ENCODE peak calls at places on chromosomes 12 and 14, in nine cellular contexts. One of them, this sample, is unnamed. For H3K4me1, the result is how much of the 10 kb centered on the place peaks cover.

GRCh38 chr14:105525861-105526780 is at the start of gene TMEM121:
- DNase-seq in ovary: no peak
- DNase-seq in lung: no peak
- DNase-seq in OCI-LY7: no peak
- DNase-seq in tibial artery: peak
- DNase-seq in psoas muscle: peak
- DNase-seq in pancreas: peak
- DNase-seq in cardiac muscle cell: peak
- DNase-seq in right lobe of liver: no peak
- DNase-seq in this sample: no peak

GRCh38 chr12:105278043-105278697 is 42.2 kb upstream of the APPL2 start:
- DNase-seq in tibial artery: no peak
- DNase-seq in lung: no peak
- DNase-seq in right lobe of liver: no peak
- DNase-seq in ovary: no peak
- DNase-seq in pancreas: no peak
- DNase-seq in cardiac muscle cell: no peak
- DNase-seq in OCI-LY7: peak
- DNase-seq in psoas muscle: no peak
- DNase-seq in this sample: no peak

GRCh38 chr12:24233519-24234246 is 284.2 kb upstream of the SOX5 start:
- DNase-seq in tibial artery: no peak
- DNase-seq in lung: no peak
- DNase-seq in ovary: no peak
- DNase-seq in psoas muscle: no peak
- DNase-seq in cardiac muscle cell: no peak
- DNase-seq in right lobe of liver: no peak
- DNase-seq in OCI-LY7: no peak
- DNase-seq in pancreas: no peak
- DNase-seq in this sample: no peak

GRCh38 chr14:36208690-36209278 is 32.3 kb upstream of the PTCSC3 start:
- DNase-seq in OCI-LY7: no peak
- DNase-seq in ovary: no peak
- DNase-seq in cardiac muscle cell: no peak
- DNase-seq in pancreas: no peak
- DNase-seq in lung: no peak
- DNase-seq in right lobe of liver: no peak
- DNase-seq in tibial artery: no peak
- DNase-seq in psoas muscle: no peak
- DNase-seq in this sample: no peak

GRCh38 chr14:55111122-55111705 is 17.8 kb upstream of the LGALS3 start:
- DNase-seq in ovary: no peak
- DNase-seq in right lobe of liver: no peak
- DNase-seq in cardiac muscle cell: no peak
- DNase-seq in pancreas: no peak
- DNase-seq in OCI-LY7: no peak
- DNase-seq in psoas muscle: no peak
- DNase-seq in lung: no peak
- DNase-seq in tibial artery: no peak
- DNase-seq in this sample: no peak

GRCh38 chr12:133174901-133175300 is 6.4 kb upstream of the ZNF268 start:
- DNase-seq in cardiac muscle cell: no peak
- DNase-seq in pancreas: no peak
- DNase-seq in tibial artery: no peak
- DNase-seq in ovary: no peak
- DNase-seq in psoas muscle: no peak
- DNase-seq in right lobe of liver: no peak
- DNase-seq in lung: no peak
- DNase-seq in OCI-LY7: no peak
- DNase-seq in this sample: no peak

GRCh38 chr12:101051151-101051550 is 158.9 kb downstream of the SLC5A8 start:
- DNase-seq in pancreas: no peak
- DNase-seq in OCI-LY7: no peak
- DNase-seq in tibial artery: no peak
- DNase-seq in lung: no peak
- DNase-seq in cardiac muscle cell: no peak
- DNase-seq in ovary: no peak
- DNase-seq in psoas muscle: no peak
- DNase-seq in right lobe of liver: no peak
- DNase-seq in this sample: no peak

GRCh38 chr14:27389402-27389801 is 791.6 kb upstream of the NOVA1 start:
- DNase-seq in OCI-LY7: no peak
- DNase-seq in pancreas: no peak
- DNase-seq in right lobe of liver: no peak
- DNase-seq in ovary: no peak
- DNase-seq in cardiac muscle cell: no peak
- DNase-seq in tibial artery: no peak
- DNase-seq in psoas muscle: no peak
- DNase-seq in lung: no peak
- DNase-seq in this sample: no peak

GRCh38 chr12:7130791-7131501 is 775 bp downstream of the CLSTN3 start:
- DNase-seq in psoas muscle: no peak
- DNase-seq in lung: peak
- DNase-seq in OCI-LY7: peak
- DNase-seq in tibial artery: no peak
- DNase-seq in right lobe of liver: peak
- DNase-seq in pancreas: peak
- DNase-seq in cardiac muscle cell: peak
- DNase-seq in ovary: peak
- DNase-seq in this sample: no peak

GRCh38 chr14:53840444-53840843 is 116.2 kb downstream of the BMP4 start:
- DNase-seq in cardiac muscle cell: no peak
- DNase-seq in psoas muscle: no peak
- DNase-seq in pancreas: no peak
- DNase-seq in ovary: no peak
- DNase-seq in tibial artery: no peak
- DNase-seq in OCI-LY7: no peak
- DNase-seq in right lobe of liver: no peak
- DNase-seq in lung: no peak
- DNase-seq in this sample: no peak

GRCh38 chr12:67339530-67339929 is 70.4 kb downstream of the CAND1 start:
- DNase-seq in cardiac muscle cell: no peak
- DNase-seq in OCI-LY7: no peak
- DNase-seq in right lobe of liver: no peak
- DNase-seq in pancreas: no peak
- DNase-seq in ovary: no peak
- DNase-seq in psoas muscle: no peak
- DNase-seq in tibial artery: no peak
- DNase-seq in lung: no peak
- DNase-seq in this sample: no peak

GRCh38 chr14:89378119-89378518 is 38.9 kb downstream of the FOXN3 start:
- DNase-seq in OCI-LY7: no peak
- DNase-seq in cardiac muscle cell: no peak
- DNase-seq in right lobe of liver: no peak
- DNase-seq in ovary: no peak
- DNase-seq in tibial artery: no peak
- DNase-seq in lung: no peak
- DNase-seq in pancreas: no peak
- DNase-seq in psoas muscle: no peak
- DNase-seq in this sample: no peak

GRCh38 chr12:65673732-65674131 is 150.6 kb upstream of the HMGA2 start:
- DNase-seq in ovary: no peak
- DNase-seq in OCI-LY7: no peak
- DNase-seq in pancreas: no peak
- DNase-seq in right lobe of liver: no peak
- DNase-seq in lung: no peak
- DNase-seq in cardiac muscle cell: no peak
- DNase-seq in tibial artery: no peak
- DNase-seq in psoas muscle: no peak
- DNase-seq in this sample: no peak

GRCh38 chr12:92434607-92435025 is 268.2 kb upstream of the PLEKHG7 start:
- DNase-seq in tibial artery: no peak
- DNase-seq in lung: no peak
- DNase-seq in ovary: no peak
- DNase-seq in psoas muscle: no peak
- DNase-seq in OCI-LY7: peak
- DNase-seq in right lobe of liver: no peak
- DNase-seq in pancreas: no peak
- DNase-seq in cardiac muscle cell: no peak
- DNase-seq in this sample: no peak

GRCh38 chr12:31672521-31672920 is 13.0 kb downstream of the ETFBKMT start:
- DNase-seq in ovary: no peak
- DNase-seq in OCI-LY7: no peak
- DNase-seq in cardiac muscle cell: no peak
- DNase-seq in psoas muscle: no peak
- DNase-seq in pancreas: no peak
- DNase-seq in tibial artery: no peak
- DNase-seq in lung: no peak
- DNase-seq in right lobe of liver: no peak
- DNase-seq in this sample: no peak

GRCh38 chr14:41606249-41607118 is at the start of gene LRFN5:
- DNase-seq in cardiac muscle cell: peak
- DNase-seq in psoas muscle: peak
- DNase-seq in pancreas: peak
- DNase-seq in right lobe of liver: no peak
- DNase-seq in tibial artery: no peak
- DNase-seq in ovary: peak
- DNase-seq in lung: peak
- DNase-seq in OCI-LY7: no peak
- DNase-seq in this sample: no peak

GRCh38 chr12:1319215-1319614 is 275.2 kb downstream of the FBXL14 start:
- DNase-seq in lung: no peak
- DNase-seq in pancreas: no peak
- DNase-seq in psoas muscle: no peak
- DNase-seq in right lobe of liver: no peak
- DNase-seq in OCI-LY7: no peak
- DNase-seq in tibial artery: no peak
- DNase-seq in ovary: no peak
- DNase-seq in cardiac muscle cell: no peak
- DNase-seq in this sample: no peak

GRCh38 chr12:16726879-16727278 is 120.9 kb upstream of the LMO3 start:
- DNase-seq in cardiac muscle cell: no peak
- DNase-seq in tibial artery: no peak
- DNase-seq in lung: no peak
- DNase-seq in OCI-LY7: no peak
- DNase-seq in ovary: no peak
- DNase-seq in pancreas: no peak
- DNase-seq in psoas muscle: no peak
- DNase-seq in right lobe of liver: no peak
- DNase-seq in this sample: no peak

GRCh38 chr12:6341439-6342139 is at the start of gene TNFRSF1A:
- DNase-seq in ovary: peak
- DNase-seq in OCI-LY7: peak
- DNase-seq in tibial artery: peak
- DNase-seq in cardiac muscle cell: peak
- DNase-seq in psoas muscle: peak
- DNase-seq in lung: peak
- DNase-seq in pancreas: no peak
- DNase-seq in right lobe of liver: peak
- DNase-seq in this sample: no peak

GRCh38 chr12:122182887-122183587 is at the start of gene LRRC43:
- DNase-seq in pancreas: peak
- DNase-seq in psoas muscle: no peak
- DNase-seq in cardiac muscle cell: peak
- DNase-seq in lung: no peak
- DNase-seq in right lobe of liver: no peak
- DNase-seq in tibial artery: no peak
- DNase-seq in ovary: no peak
- DNase-seq in OCI-LY7: no peak
- DNase-seq in this sample: no peak
- H3K4me3 ChIP-seq in pancreas: peak
- H3K4me3 ChIP-seq in psoas muscle: peak
- H3K4me3 ChIP-seq in cardiac muscle cell: peak
- H3K4me3 ChIP-seq in lung: peak
- H3K4me3 ChIP-seq in right lobe of liver: peak
- H3K4me3 ChIP-seq in tibial artery: peak
- H3K4me3 ChIP-seq in ovary: peak
- H3K4me3 ChIP-seq in OCI-LY7: no peak
- H3K4me3 ChIP-seq in this sample: peak

DNA sequence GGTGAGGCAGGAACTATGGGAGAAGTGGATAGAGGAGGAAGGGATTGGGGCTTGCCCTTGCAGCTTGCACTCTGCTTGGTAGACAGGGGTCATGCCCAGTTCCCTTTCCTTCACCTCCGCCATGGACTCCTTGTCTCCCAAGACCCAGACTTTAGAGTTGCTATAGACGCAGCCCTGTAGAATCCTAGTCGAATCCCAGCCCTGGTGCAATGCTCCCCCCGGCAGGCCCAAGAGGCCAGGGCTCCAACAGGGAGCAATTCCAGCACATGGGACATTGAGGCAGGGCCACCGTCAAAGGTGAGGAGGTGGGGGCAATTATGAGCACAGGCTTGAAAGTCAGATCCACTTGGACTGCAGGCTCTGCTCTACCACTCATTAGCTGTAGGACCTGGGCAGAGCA is 29.5 kb upstream of the BCDIN3D start:
- DNase-seq in ovary: no peak
- DNase-seq in tibial artery: no peak
- DNase-seq in lung: no peak
- DNase-seq in pancreas: no peak
- DNase-seq in cardiac muscle cell: no peak
- DNase-seq in right lobe of liver: no peak
- DNase-seq in psoas muscle: no peak
- DNase-seq in OCI-LY7: no peak
- DNase-seq in this sample: no peak
- TF ChIP-seq CTCF in ovary: no peak
- TF ChIP-seq CTCF in tibial artery: no peak
- TF ChIP-seq CTCF in lung: no peak
- TF ChIP-seq CTCF in pancreas: no peak
- TF ChIP-seq CTCF in cardiac muscle cell: no peak
- TF ChIP-seq CTCF in right lobe of liver: no peak
- TF ChIP-seq CTCF in psoas muscle: no peak
- TF ChIP-seq CTCF in OCI-LY7: no peak
- TF ChIP-seq CTCF in this sample: no peak

GRCh38 chr14:52265248-52265647 is 2.2 kb upstream of the PTGDR start:
- DNase-seq in OCI-LY7: no peak
- DNase-seq in psoas muscle: no peak
- DNase-seq in pancreas: no peak
- DNase-seq in right lobe of liver: no peak
- DNase-seq in tibial artery: no peak
- DNase-seq in ovary: no peak
- DNase-seq in cardiac muscle cell: no peak
- DNase-seq in lung: no peak
- DNase-seq in this sample: no peak
- H3K4me1 ChIP-seq in OCI-LY7: under half
- H3K4me1 ChIP-seq in psoas muscle: under half
- H3K4me1 ChIP-seq in pancreas: under half
- H3K4me1 ChIP-seq in right lobe of liver: under half
- H3K4me1 ChIP-seq in tibial artery: under half
- H3K4me1 ChIP-seq in ovary: under half
- H3K4me1 ChIP-seq in cardiac muscle cell: under half
- H3K4me1 ChIP-seq in lung: under half
- H3K4me1 ChIP-seq in this sample: under half

DNA sequence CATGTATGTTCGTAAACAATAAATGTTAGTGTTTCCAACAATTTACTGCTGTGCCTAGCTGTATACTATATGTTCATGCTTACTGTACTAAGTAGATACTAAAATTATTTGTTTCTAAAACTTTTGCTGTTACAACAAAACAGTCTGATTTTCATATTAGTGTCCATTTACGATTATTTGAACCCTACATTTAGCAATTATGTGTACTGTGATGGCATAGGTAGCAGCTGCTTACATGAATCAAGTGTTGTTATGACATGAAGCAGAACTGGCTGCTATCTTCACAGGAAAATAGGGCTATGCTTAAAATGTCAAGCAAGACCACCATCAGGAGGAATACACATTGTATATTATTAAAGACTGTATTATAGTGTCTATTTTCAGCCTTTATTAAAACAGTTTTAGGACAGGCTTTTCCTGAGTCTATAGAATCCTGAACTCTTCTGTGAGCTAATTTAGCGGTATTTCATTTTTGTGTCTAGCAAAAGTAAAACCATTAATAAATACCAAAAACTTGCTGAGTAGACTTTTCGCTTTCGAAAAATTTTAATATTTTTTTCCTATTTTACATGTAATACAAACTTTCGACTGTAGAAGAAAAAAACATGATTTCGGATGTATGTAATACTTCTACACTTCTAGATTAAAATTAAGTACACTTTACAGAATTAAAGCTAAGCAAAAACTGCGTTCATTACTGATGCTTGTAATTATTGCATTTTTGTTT is 1.1 kb upstream of the WDR89 start:
- DNase-seq in lung: no peak
- DNase-seq in pancreas: no peak
- DNase-seq in psoas muscle: no peak
- DNase-seq in OCI-LY7: peak
- DNase-seq in tibial artery: no peak
- DNase-seq in cardiac muscle cell: no peak
- DNase-seq in ovary: no peak
- DNase-seq in right lobe of liver: no peak
- DNase-seq in this sample: no peak
- H3K4me3 ChIP-seq in lung: no peak
- H3K4me3 ChIP-seq in pancreas: peak
- H3K4me3 ChIP-seq in psoas muscle: peak
- H3K4me3 ChIP-seq in OCI-LY7: peak
- H3K4me3 ChIP-seq in tibial artery: peak
- H3K4me3 ChIP-seq in cardiac muscle cell: peak
- H3K4me3 ChIP-seq in ovary: peak
- H3K4me3 ChIP-seq in right lobe of liver: peak
- H3K4me3 ChIP-seq in this sample: peak